ENCODE peak calls at places on chromosomes 3 and 15, in seven cellular contexts. F is H9, V is endothelial cell of umbilical vein, H is neuronal stem cell, Q is GM23248, Z is keratinocyte, Y is mammary epithelial cell. N is an unnamed sample.

GRCh38 chr3:149277338-149277813 is 55.7 kb upstream of the CP start:
- DNase-seq in F (no peak), V (peak), H (no peak), Q (peak), Z (no peak), Y (peak), N (no peak)

GRCh38 chr3:93961489-93961888 is 12.2 kb downstream of the PROS1 start:
- DNase-seq in F (no peak), V (no peak), H (no peak), Q (no peak), Z (no peak), Y (no peak), N (no peak)

GRCh38 chr3:196080997-196081833 is 675 bp downstream of the TFRC start:
- DNase-seq in F (peak), V (peak), H (peak), Q (peak), Z (no peak), Y (peak), N (peak)

GRCh38 chr15:81279621-81280051 is 44.3 kb downstream of the STARD5 start:
- DNase-seq in F (peak), V (peak), H (no peak), Q (no peak), Z (no peak), Y (no peak), N (no peak)

GRCh38 chr15:56744701-56745683 is 11.7 kb upstream of the ZNF280D start:
- DNase-seq in F (no peak), V (no peak), H (no peak), Q (no peak), Z (no peak), Y (no peak), N (no peak)

GRCh38 chr3:192928720-192929119 is 11.1 kb upstream of the MB21D2 start:
- DNase-seq in F (no peak), V (no peak), H (no peak), Q (no peak), Z (no peak), Y (no peak), N (no peak)

GRCh38 chr3:46734773-46735172 is 17.1 kb upstream of the PRSS50 start:
- DNase-seq in F (peak), V (no peak), H (no peak), Q (no peak), Z (no peak), Y (no peak), N (no peak)

GRCh38 chr3:189573004-189573403 is 58.2 kb upstream of the TP63 start:
- DNase-seq in F (no peak), V (no peak), H (no peak), Q (peak), Z (no peak), Y (no peak), N (no peak)

GRCh38 chr15:84659904-84660781 is 2.1 kb upstream of the NMB start:
- DNase-seq in F (no peak), V (no peak), H (no peak), Q (no peak), Z (no peak), Y (no peak), N (no peak)

GRCh38 chr3:10223676-10224639 is 24.3 kb upstream of the TATDN2 start:
- DNase-seq in F (no peak), V (no peak), H (no peak), Q (peak), Z (no peak), Y (no peak), N (no peak)

GRCh38 chr15:75081150-75081549 is 57.8 kb downstream of the PPCDC start:
- DNase-seq in F (no peak), V (no peak), H (no peak), Q (no peak), Z (no peak), Y (no peak), N (peak)

GRCh38 chr3:179098388-179099077 is 26.9 kb upstream of the ZMAT3 start:
- DNase-seq in F (no peak), V (no peak), H (no peak), Q (peak), Z (no peak), Y (peak), N (no peak)

GRCh38 chr3:105878061-105878460 is 9.2 kb upstream of the CBLB start:
- DNase-seq in F (no peak), V (no peak), H (no peak), Q (peak), Z (no peak), Y (no peak), N (no peak)

GRCh38 chr3:57918123-57918837 is 89.9 kb upstream of the FLNB start:
- DNase-seq in F (no peak), V (no peak), H (no peak), Q (peak), Z (peak), Y (peak), N (no peak)

GRCh38 chr15:45449387-45449786 is 71.0 kb upstream of the GATM start:
- DNase-seq in F (no peak), V (no peak), H (no peak), Q (no peak), Z (no peak), Y (no peak), N (no peak)

GRCh38 chr3:127457746-127458145 is 132.8 kb downstream of the TPRA1 start:
- DNase-seq in F (no peak), V (no peak), H (no peak), Q (no peak), Z (no peak), Y (no peak), N (peak)

GRCh38 chr15:33234019-33234418 is 39.5 kb upstream of the FMN1 start:
- DNase-seq in F (no peak), V (peak), H (peak), Q (peak), Z (no peak), Y (peak), N (no peak)

GRCh38 chr3:66642484-66642883 is 141.7 kb upstream of the LRIG1 start:
- DNase-seq in F (no peak), V (no peak), H (no peak), Q (no peak), Z (no peak), Y (no peak), N (no peak)

GRCh38 chr3:12706504-12707253 is 42.8 kb upstream of the RAF1 start:
- DNase-seq in F (peak), V (peak), H (peak), Q (peak), Z (no peak), Y (peak), N (no peak)

GRCh38 chr3:123948449-123948848 is 12.6 kb downstream of the CCDC14 start:
- DNase-seq in F (no peak), V (no peak), H (no peak), Q (no peak), Z (no peak), Y (no peak), N (no peak)

GRCh38 chr15:40115670-40116093 is 7.0 kb upstream of the BMF start:
- DNase-seq in F (peak), V (no peak), H (no peak), Q (no peak), Z (no peak), Y (peak), N (peak)

DNA sequence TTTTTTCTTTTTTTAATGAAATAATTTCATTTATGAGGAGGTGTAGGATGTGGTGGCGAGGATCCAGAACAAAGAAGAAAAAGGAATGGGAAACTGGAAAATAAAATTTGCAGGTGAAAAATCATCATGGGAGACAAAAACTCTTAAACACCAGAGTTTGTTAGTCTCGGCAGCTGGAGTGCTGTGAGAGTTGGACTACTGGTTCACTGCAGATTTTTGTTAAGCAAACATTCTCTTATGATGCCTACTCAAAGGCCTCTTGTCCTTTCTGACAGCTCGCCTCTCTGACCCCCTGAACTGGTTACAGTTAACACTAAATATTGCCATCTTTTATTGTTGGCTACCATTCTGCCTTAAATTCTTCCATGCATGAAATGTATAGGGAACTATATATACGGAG is 152.4 kb upstream of the DPH6 start:
- DNase-seq in F (no peak), V (peak), H (no peak), Q (no peak), Z (no peak), Y (no peak), N (no peak)
- H3K27ac ChIP-seq in F (no peak), V (peak), H (no peak), Q (no peak), Z (no peak), Y (peak), N (no peak)

GRCh38 chr15:64285871-64286270 is 70.1 kb downstream of the CSNK1G1 start:
- DNase-seq in F (no peak), V (no peak), H (peak), Q (no peak), Z (no peak), Y (no peak), N (no peak)
- H3K9ac ChIP-seq in F (no peak), V (no peak), H (no peak), Q (no peak), Z (no peak), Y (no peak), N (no peak)

GRCh38 chr15:64289550-64289949 is 66.4 kb downstream of the CSNK1G1 start:
- DNase-seq in F (no peak), V (no peak), H (no peak), Q (no peak), Z (no peak), Y (no peak), N (no peak)

GRCh38 chr15:64286473-64286872 is 69.5 kb downstream of the CSNK1G1 start:
- DNase-seq in F (no peak), V (no peak), H (no peak), Q (no peak), Z (no peak), Y (no peak), N (no peak)

GRCh38 chr15:64288577-64288976 is 67.4 kb downstream of the CSNK1G1 start:
- DNase-seq in F (no peak), V (peak), H (no peak), Q (peak), Z (no peak), Y (peak), N (no peak)

GRCh38 chr15:64287953-64288352 is 68.0 kb downstream of the CSNK1G1 start:
- DNase-seq in F (no peak), V (no peak), H (no peak), Q (no peak), Z (no peak), Y (no peak), N (no peak)

DNA sequence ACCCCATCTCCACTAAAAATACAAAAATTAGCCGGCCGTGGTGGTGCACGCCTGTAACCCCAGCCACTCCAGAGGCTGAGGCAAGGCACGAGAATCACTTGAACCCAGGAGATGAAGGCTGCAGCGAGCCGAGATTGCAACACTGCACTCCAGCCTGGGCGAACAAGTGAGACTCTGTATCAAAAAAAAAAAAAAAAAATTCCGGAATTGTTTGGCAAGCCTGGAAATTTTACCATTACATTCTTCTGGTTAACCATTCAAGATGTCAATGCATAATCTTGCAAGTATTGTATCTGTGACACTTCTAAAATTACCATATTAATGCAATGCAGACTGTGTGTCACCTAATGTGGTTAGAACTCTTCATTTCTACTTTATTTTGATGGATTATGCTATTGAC is 67.0 kb downstream of the CSNK1G1 start:
- DNase-seq in F (no peak), V (no peak), H (no peak), Q (peak), Z (no peak), Y (peak), N (no peak)
- H3K27ac ChIP-seq in F (no peak), V (no peak), H (no peak), Q (peak), Z (no peak), Y (no peak), N (no peak)

DNA sequence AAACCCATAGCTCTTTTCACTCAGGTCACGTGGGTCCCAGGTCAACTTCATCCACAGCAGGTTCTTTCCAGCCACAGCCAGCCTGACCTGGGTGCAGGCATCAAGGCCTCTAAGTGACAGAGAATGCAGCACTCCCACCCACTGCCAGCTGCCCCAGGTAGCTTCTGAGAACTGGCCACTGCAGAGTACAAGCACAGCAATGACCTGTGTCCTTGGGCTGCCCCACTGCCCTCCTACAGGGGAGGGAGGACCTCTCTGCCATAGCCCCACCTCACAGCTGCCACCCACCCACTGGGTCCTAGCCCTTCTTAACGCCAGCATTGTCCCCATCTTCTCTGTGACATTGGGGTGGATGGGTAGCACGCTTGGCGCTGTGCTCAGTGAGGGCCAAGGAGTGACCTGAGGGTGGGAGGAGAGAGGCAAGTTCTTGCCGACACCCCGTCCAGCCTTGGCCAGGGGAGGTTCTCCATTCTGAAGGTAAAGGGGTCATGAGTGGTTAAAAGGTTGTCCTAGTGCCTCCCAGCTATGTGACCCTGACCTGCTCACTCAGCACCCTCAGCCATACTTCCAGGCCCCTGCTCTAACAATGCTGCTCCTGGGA is 12.4 kb downstream of the CISH start:
- DNase-seq in F (no peak), V (no peak), H (no peak), Q (no peak), Z (no peak), Y (no peak), N (no peak)
- H3K9ac ChIP-seq in F (no peak), V (no peak), H (no peak), Q (no peak), Z (no peak), Y (no peak), N (peak)

GRCh38 chr15:98751767-98752166 is 103.4 kb downstream of the IGF1R start:
- DNase-seq in F (no peak), V (no peak), H (no peak), Q (no peak), Z (no peak), Y (no peak), N (no peak)

GRCh38 chr15:98755781-98756180 is 107.4 kb downstream of the IGF1R start:
- DNase-seq in F (no peak), V (no peak), H (no peak), Q (peak), Z (no peak), Y (no peak), N (no peak)

GRCh38 chr15:98755138-98755537 is 106.8 kb downstream of the IGF1R start:
- DNase-seq in F (no peak), V (peak), H (no peak), Q (peak), Z (no peak), Y (peak), N (no peak)

GRCh38 chr15:98754283-98755022 is 106.1 kb downstream of the IGF1R start:
- DNase-seq in F (no peak), V (peak), H (peak), Q (peak), Z (no peak), Y (peak), N (no peak)

GRCh38 chr15:98753726-98754125 is 105.4 kb downstream of the IGF1R start:
- DNase-seq in F (no peak), V (no peak), H (peak), Q (peak), Z (no peak), Y (no peak), N (no peak)
- H3K27ac ChIP-seq in F (peak), V (peak), H (peak), Q (peak), Z (peak), Y (peak), N (peak)

GRCh38 chr3:45124956-45125355 is 21.2 kb downstream of the CDCP1 start:
- DNase-seq in F (no peak), V (no peak), H (no peak), Q (no peak), Z (no peak), Y (no peak), N (no peak)
- H3K9ac ChIP-seq in F (no peak), V (no peak), H (no peak), Q (no peak), Z (no peak), Y (no peak), N (no peak)

GRCh38 chr15:68608844-68609232 is 30.0 kb downstream of the CORO2B start:
- DNase-seq in F (no peak), V (no peak), H (no peak), Q (no peak), Z (no peak), Y (no peak), N (no peak)
- H3K27ac ChIP-seq in F (no peak), V (no peak), H (no peak), Q (no peak), Z (no peak), Y (no peak), N (peak)

N was measured in kidney.